ENCODE peak calls at places on chromosome 9, in seven cellular contexts. R, I, C, B, F, L and O are unnamed samples.
A peak's percentile ranks its signal among the peaks of the same experiment; 100 is the strongest.

GRCh38 chr9:94085062-94085639 is 887 bp downstream of the PTPDC1 start:
- DNase-seq in R (peak; percentile 75), I (no peak), C (no peak), B (no peak), F (no peak), L (no peak), O (no peak)

GRCh38 chr9:33117306-33117705 is 40.8 kb upstream of the SMU1 start:
- DNase-seq in R (no peak), I (no peak), C (peak; percentile 9), B (no peak), F (no peak), L (no peak), O (no peak)

GRCh38 chr9:131641618-131642495 is 96.5 kb downstream of the PRRT1B start:
- DNase-seq in R (no peak), I (no peak), C (no peak), B (peak; percentile 23), F (no peak), L (no peak), O (no peak)

GRCh38 chr9:114701971-114702370 is 20.0 kb upstream of the TEX48 start:
- DNase-seq in R (no peak), I (no peak), C (no peak), B (no peak), F (no peak), L (no peak), O (no peak)

GRCh38 chr9:77021289-77021927 is 2.0 kb downstream of the FOXB2 start:
- DNase-seq in R (no peak), I (no peak), C (no peak), B (no peak), F (no peak), L (no peak), O (no peak)

GRCh38 chr9:133359420-133360175 is 3.2 kb downstream of the SURF2 start:
- DNase-seq in R (peak; percentile 67), I (no peak), C (peak; percentile 61), B (no peak), F (no peak), L (no peak), O (no peak)

GRCh38 chr9:87343816-87344438 is 153.7 kb upstream of the DAPK1 start:
- DNase-seq in R (no peak), I (no peak), C (no peak), B (no peak), F (no peak), L (no peak), O (no peak)

GRCh38 chr9:125852386-125852785 is 105.2 kb downstream of the PBX3 start:
- DNase-seq in R (no peak), I (no peak), C (no peak), B (no peak), F (no peak), L (no peak), O (no peak)

GRCh38 chr9:135969064-135969683 is 8.0 kb upstream of the UBAC1 start:
- DNase-seq in R (no peak), I (no peak), C (no peak), B (no peak), F (no peak), L (no peak), O (no peak)

GRCh38 chr9:85278769-85279168 is 463.0 kb downstream of the AGTPBP1 start:
- DNase-seq in R (no peak), I (no peak), C (no peak), B (no peak), F (no peak), L (no peak), O (no peak)

GRCh38 chr9:14099737-14100136 is 214.2 kb downstream of the NFIB start:
- DNase-seq in R (no peak), I (no peak), C (no peak), B (no peak), F (no peak), L (no peak), O (no peak)

GRCh38 chr9:126122901-126123616 is 203.6 kb upstream of the MVB12B start:
- DNase-seq in R (no peak), I (no peak), C (no peak), B (no peak), F (no peak), L (no peak), O (no peak)

GRCh38 chr9:108469654-108470053 is 386.1 kb downstream of the ACTL7B start:
- DNase-seq in R (no peak), I (no peak), C (no peak), B (no peak), F (no peak), L (no peak), O (no peak)

GRCh38 chr9:125961037-125961436 is 213.9 kb downstream of the PBX3 start:
- DNase-seq in R (no peak), I (no peak), C (no peak), B (no peak), F (no peak), L (no peak), O (no peak)

GRCh38 chr9:126417007-126417406 is 90.4 kb downstream of the MVB12B start:
- DNase-seq in R (no peak), I (no peak), C (no peak), B (no peak), F (no peak), L (no peak), O (no peak)

GRCh38 chr9:25677301-25678146 is 720 bp downstream of the TUSC1 start:
- DNase-seq in R (peak; percentile 78), I (peak; percentile 89), C (peak; percentile 90), B (peak; percentile 81), F (no peak), L (no peak), O (peak; percentile 84)

GRCh38 chr9:136363606-136364368 is at the start of gene DNLZ:
- DNase-seq in R (peak; percentile 81), I (peak; percentile 89), C (peak; percentile 89), B (peak; percentile 87), F (no peak), L (peak; percentile 88), O (peak; percentile 89)

GRCh38 chr9:74940600-74940999 is 12.1 kb downstream of the C9orf40 start:
- DNase-seq in R (no peak), I (no peak), C (no peak), B (no peak), F (no peak), L (no peak), O (no peak)

GRCh38 chr9:5791870-5792269 is 41.0 kb downstream of the ERMP1 start:
- DNase-seq in R (no peak), I (no peak), C (no peak), B (no peak), F (no peak), L (no peak), O (no peak)

GRCh38 chr9:27377147-27377807 is 80.3 kb upstream of the EQTN start:
- DNase-seq in R (no peak), I (no peak), C (no peak), B (peak; percentile 51), F (no peak), L (peak; percentile 5), O (no peak)

GRCh38 chr9:136793063-136793946 is 2.2 kb downstream of the TMEM141 start:
- DNase-seq in R (peak; percentile 56), I (no peak), C (no peak), B (peak; percentile 36), F (no peak), L (no peak), O (no peak)

GRCh38 chr9:90112791-90113190 is 508.0 kb downstream of the GADD45G start:
- DNase-seq in R (no peak), I (no peak), C (no peak), B (no peak), F (no peak), L (no peak), O (no peak)

GRCh38 chr9:132324425-132324824 is 30.4 kb downstream of the SETX start:
- DNase-seq in R (no peak), I (no peak), C (no peak), B (no peak), F (no peak), L (no peak), O (no peak)

GRCh38 chr9:93134740-93135444 is 841 bp upstream of the NINJ1 start:
- DNase-seq in R (no peak), I (no peak), C (no peak), B (no peak), F (no peak), L (no peak), O (no peak)

GRCh38 chr9:70411930-70412677 is 2.4 kb downstream of the KLF9 start:
- DNase-seq in R (peak; percentile 75), I (peak; percentile 72), C (peak; percentile 86), B (no peak), F (peak; percentile 6), L (peak; percentile 33), O (peak; percentile 90)

GRCh38 chr9:95508968-95509850 is 7.6 kb downstream of the PTCH1 start:
- DNase-seq in R (peak; percentile 96), I (peak; percentile 79), C (peak; percentile 90), B (peak; percentile 91), F (no peak), L (peak; percentile 93), O (peak; percentile 84)

GRCh38 chr9:98311541-98311940 is 56.1 kb upstream of the TBC1D2 start:
- DNase-seq in R (no peak), I (no peak), C (no peak), B (no peak), F (no peak), L (no peak), O (no peak)

GRCh38 chr9:134858051-134858841 is 22.4 kb upstream of the FCN2 start:
- DNase-seq in R (peak; percentile 31), I (no peak), C (no peak), B (peak; percentile 25), F (no peak), L (no peak), O (no peak)
- TF ChIP-seq CTCF in R (peak; percentile 16), I (no peak), C (no peak), B (no peak), F (no peak), L (no peak), O (no peak)

GRCh38 chr9:88358743-88359142 is 29.5 kb upstream of the SPIN1 start:
- DNase-seq in R (no peak), I (no peak), C (no peak), B (no peak), F (no peak), L (no peak), O (no peak)
- H3K9me3 ChIP-seq in R (no peaks in the 10 kb centered on the region), I (peaks cover 5% of the 10 kb centered on the region), C (peaks cover 4% of the 10 kb centered on the region), B (peaks cover 10% of the 10 kb centered on the region), F (no peaks in the 10 kb centered on the region), L (no peaks in the 10 kb centered on the region), O (peaks cover 8% of the 10 kb centered on the region)

DNA sequence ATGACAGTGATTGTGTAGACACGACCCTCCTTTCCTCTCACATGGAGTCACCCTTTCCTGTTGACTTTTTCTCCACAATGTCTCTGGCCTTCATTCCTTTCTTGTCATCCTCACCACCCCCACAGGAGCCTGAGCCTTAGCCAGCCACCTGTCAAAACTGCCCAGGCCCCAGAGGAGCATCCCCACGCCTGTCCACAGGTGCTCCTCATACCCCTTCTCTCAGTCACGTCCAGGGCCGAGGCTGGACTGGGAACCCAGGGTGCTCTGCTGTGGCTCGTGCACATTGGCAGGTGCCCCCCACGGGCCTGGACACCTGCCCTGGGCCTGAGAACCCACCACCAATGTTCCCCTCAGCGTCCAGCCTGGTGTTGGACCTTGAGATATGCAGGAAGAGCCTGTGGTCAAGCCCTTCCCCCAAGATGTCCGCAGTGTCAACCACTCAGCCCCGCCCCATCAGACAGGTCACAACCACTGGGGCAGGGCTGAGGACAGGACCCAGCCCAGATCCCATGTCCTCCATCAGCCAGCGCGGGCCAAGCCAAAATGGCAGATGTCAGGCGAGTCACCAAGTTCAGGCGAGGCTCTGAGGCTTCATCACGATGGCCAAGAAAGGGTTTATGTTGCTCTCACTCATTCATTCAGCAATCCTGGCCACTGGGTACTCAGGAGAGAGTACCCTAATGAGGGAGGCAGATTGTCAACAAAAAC is 65.8 kb upstream of the STXBP1 start:
- DNase-seq in R (no peak), I (no peak), C (no peak), B (peak; percentile 49), F (no peak), L (no peak), O (no peak)
- H3K27ac ChIP-seq in R (no peak overlapping the region), I (peak overlapping the region; percentile 56), C (peak overlapping the region; percentile 85), B (peak overlapping the region; percentile 96), F (peak overlapping the region; percentile 89), L (no peak overlapping the region), O (peak overlapping the region; percentile 60)

GRCh38 chr9:21995652-21996275 is 1.2 kb downstream of the CDKN2B-AS1 start:
- DNase-seq in R (no peak), I (peak; percentile 59), C (peak; percentile 77), B (no peak), F (peak; percentile 26), L (no peak), O (peak; percentile 55)
- TF ChIP-seq CTCF in R (peak; percentile 29), I (no peak), C (peak; percentile 6), B (no peak), F (no peak), L (no peak), O (no peak)